ENCODE peak calls at places on chromosomes 11 and 22, in seven cellular contexts. F, X, Y, Z, O, Q and W are unnamed samples.

GRCh38 chr22:34877506-34877905 is 188.5 kb upstream of the ISX start:
- DNase-seq in Y (no peak), F (no peak), X (peak), Q (no peak), Z (no peak), O (no peak), W (no peak)

GRCh38 chr11:100709233-100709999 is 22.3 kb downstream of the ARHGAP42 start:
- DNase-seq in Q (no peak), X (peak), Y (no peak), O (no peak), Z (no peak), F (no peak), W (no peak)

GRCh38 chr11:721347-721912 is 15.4 kb downstream of the EPS8L2 start:
- DNase-seq in Y (no peak), X (no peak), Z (no peak), O (no peak), F (no peak), Q (no peak), W (no peak)

GRCh38 chr22:27223317-27224177 is 566.2 kb downstream of the MIAT start:
- DNase-seq in X (peak), O (no peak), F (peak), Y (no peak), Z (no peak), Q (no peak), W (no peak)

GRCh38 chr22:40529817-40530216 is 106.7 kb downstream of the MRTFA start:
- DNase-seq in O (no peak), Z (no peak), Q (no peak), X (peak), F (no peak), Y (no peak), W (no peak)

GRCh38 chr11:76846441-76846840 is 14.3 kb upstream of the ACER3 start:
- DNase-seq in F (no peak), O (no peak), Y (no peak), X (no peak), Q (no peak), Z (no peak), W (no peak)

GRCh38 chr11:126265801-126266200 is 2.9 kb downstream of the SRPRA start:
- DNase-seq in O (no peak), Y (no peak), Z (no peak), Q (no peak), X (peak), F (peak), W (no peak)

GRCh38 chr11:944711-945470 is 19.2 kb downstream of the AP2A2 start:
- DNase-seq in X (peak), O (no peak), Z (no peak), Q (peak), F (peak), Y (no peak), W (peak)

GRCh38 chr11:17256512-17256911 is 20.0 kb upstream of the NUCB2 start:
- DNase-seq in O (no peak), Q (no peak), X (peak), F (peak), Z (no peak), Y (no peak), W (no peak)

GRCh38 chr22:22945195-22945594 is 57.6 kb downstream of the IGLL5 start:
- DNase-seq in Q (no peak), Z (no peak), X (no peak), O (no peak), F (no peak), Y (no peak), W (no peak)

GRCh38 chr11:673866-674265 is 21.2 kb downstream of the DEAF1 start:
- DNase-seq in X (no peak), Q (no peak), O (no peak), Z (no peak), F (no peak), Y (no peak), W (no peak)

GRCh38 chr22:42399315-42400271 is 32.6 kb downstream of the NFAM1 start:
- DNase-seq in O (no peak), Q (peak), Y (no peak), Z (no peak), F (no peak), X (no peak), W (no peak)

GRCh38 chr11:23865341-23865975 is 631.4 kb upstream of the LUZP2 start:
- DNase-seq in X (peak), Q (no peak), Z (no peak), Y (no peak), F (no peak), O (no peak), W (no peak)

GRCh38 chr22:39097098-39098020 is at the start of gene APOBEC3H:
- DNase-seq in O (no peak), Z (peak), Y (no peak), Q (peak), F (peak), X (peak), W (no peak)

GRCh38 chr11:86459002-86459385 is 84.3 kb downstream of the CCDC81 start:
- DNase-seq in F (peak), X (peak), Y (no peak), Z (no peak), Q (no peak), O (no peak), W (no peak)

GRCh38 chr11:8658210-8658968 is 24.1 kb downstream of the TRIM66 start:
- DNase-seq in F (peak), X (no peak), O (no peak), Y (no peak), Z (no peak), Q (no peak), W (no peak)
- H3K4me3 ChIP-seq in F (no peak), X (no peak), O (no peak), Y (no peak), Z (no peak), Q (no peak), W (no peak)

GRCh38 chr22:20495861-20496681 is 476 bp upstream of the KLHL22 start:
- DNase-seq in F (peak), Y (peak), X (peak), Q (peak), Z (peak), O (peak), W (peak)
- H3K4me3 ChIP-seq in F (peak), Y (peak), X (peak), Q (peak), Z (peak), O (peak), W (peak)

GRCh38 chr11:29129850-29130249 is 887.0 kb downstream of the KCNA4 start:
- DNase-seq in Y (no peak), Q (no peak), X (peak), Z (no peak), F (peak), O (no peak), W (no peak)

GRCh38 chr11:29124436-29124835 is 892.4 kb downstream of the KCNA4 start:
- DNase-seq in Q (no peak), F (no peak), Y (no peak), O (no peak), Z (no peak), X (peak), W (no peak)

GRCh38 chr11:29127456-29127855 is 889.4 kb downstream of the KCNA4 start:
- DNase-seq in Z (no peak), F (no peak), O (no peak), Y (no peak), Q (no peak), X (peak), W (no peak)

GRCh38 chr11:29120329-29120695 is 896.5 kb downstream of the KCNA4 start:
- DNase-seq in X (no peak), Q (no peak), Y (no peak), F (no peak), O (no peak), Z (no peak), W (no peak)

DNA sequence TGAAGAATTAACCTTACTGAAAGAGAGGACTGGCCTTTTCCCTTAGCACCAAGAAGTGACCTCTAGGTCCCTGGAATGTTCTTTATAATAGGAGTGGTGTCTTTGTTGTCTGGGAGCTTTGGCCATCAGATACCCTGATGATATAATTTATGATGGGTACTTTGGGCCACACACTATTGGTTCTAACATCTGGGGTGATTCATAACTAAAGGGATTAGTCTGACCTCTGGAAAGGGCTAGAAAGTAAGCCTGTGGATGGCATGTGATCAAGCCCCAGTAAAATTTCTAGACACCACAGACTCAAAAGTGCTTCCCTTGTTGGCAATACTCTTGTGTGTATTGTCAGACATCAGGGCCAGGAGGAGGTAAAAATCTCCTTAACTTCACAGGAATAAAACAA is 891.2 kb downstream of the KCNA4 start:
- DNase-seq in X (no peak), Q (no peak), Z (no peak), Y (no peak), F (no peak), O (no peak), W (no peak)
- H3K4me3 ChIP-seq in X (no peak), Q (no peak), Z (no peak), Y (no peak), F (no peak), O (no peak), W (no peak)

GRCh38 chr11:132055296-132055695 is 684.9 kb downstream of the NTM start:
- DNase-seq in Z (no peak), F (no peak), X (no peak), Y (no peak), Q (no peak), O (no peak), W (no peak)

GRCh38 chr11:132052904-132053303 is 682.5 kb downstream of the NTM start:
- DNase-seq in Z (no peak), O (no peak), X (peak), Y (no peak), F (no peak), Q (no peak), W (no peak)

GRCh38 chr11:132051704-132052103 is 681.3 kb downstream of the NTM start:
- DNase-seq in Q (no peak), F (no peak), O (no peak), Z (no peak), X (no peak), Y (no peak), W (no peak)

GRCh38 chr11:132056689-132057088 is 686.3 kb downstream of the NTM start:
- DNase-seq in Q (no peak), Z (no peak), Y (peak), F (peak), X (peak), O (no peak), W (no peak)

GRCh38 chr11:132054822-132055221 is 684.4 kb downstream of the NTM start:
- DNase-seq in Y (no peak), O (no peak), F (peak), Z (no peak), Q (no peak), X (peak), W (no peak)
- H3K4me3 ChIP-seq in Y (no peak), O (no peak), F (no peak), Z (no peak), Q (no peak), X (no peak), W (no peak)

DNA sequence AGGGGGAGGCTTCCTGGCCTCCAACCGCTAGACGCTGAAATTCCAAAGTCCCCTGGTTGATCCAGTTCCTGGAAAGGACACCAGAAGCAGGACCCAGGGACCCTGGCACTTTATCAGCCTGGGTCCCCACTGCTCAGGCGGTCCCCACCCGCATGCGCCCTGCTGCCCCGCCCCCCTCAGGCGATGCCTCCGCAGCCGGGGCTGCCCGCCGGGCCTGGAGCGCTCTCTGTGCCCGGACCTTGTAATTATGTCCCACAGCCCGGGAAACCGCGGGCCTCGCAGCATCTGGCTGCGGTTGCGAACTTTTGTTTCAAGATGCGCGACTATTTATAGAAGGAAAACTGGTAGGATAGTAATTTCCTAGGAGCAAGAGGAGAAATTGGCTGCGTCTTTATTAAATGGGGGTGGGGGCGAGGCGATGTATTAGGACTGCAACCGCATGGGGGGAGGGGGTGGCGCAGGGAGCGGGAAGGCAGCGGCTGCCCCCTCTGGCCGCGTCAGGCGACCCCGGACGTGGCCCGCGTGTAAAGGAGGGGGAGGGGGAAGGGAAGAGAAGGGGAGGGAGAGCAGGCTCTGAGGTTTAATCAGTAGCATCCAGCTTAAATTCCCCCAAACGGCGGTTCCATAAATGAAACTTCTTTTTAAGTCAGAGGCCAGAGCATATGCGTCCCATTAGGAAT is 6.1 kb downstream of the WNT7B start:
- DNase-seq in Q (no peak), Z (no peak), O (no peak), F (no peak), X (peak), Y (no peak), W (no peak)
- H3K4me3 ChIP-seq in Q (no peak), Z (peak), O (no peak), F (peak), X (peak), Y (peak), W (no peak)

GRCh38 chr22:30248484-30248883 is 1.9 kb upstream of the LIF start:
- DNase-seq in Y (no peak), F (no peak), X (no peak), O (no peak), Z (no peak), Q (no peak), W (no peak)
- H3K4me3 ChIP-seq in Y (no peak), F (no peak), X (no peak), O (no peak), Z (no peak), Q (no peak), W (no peak)

DNA sequence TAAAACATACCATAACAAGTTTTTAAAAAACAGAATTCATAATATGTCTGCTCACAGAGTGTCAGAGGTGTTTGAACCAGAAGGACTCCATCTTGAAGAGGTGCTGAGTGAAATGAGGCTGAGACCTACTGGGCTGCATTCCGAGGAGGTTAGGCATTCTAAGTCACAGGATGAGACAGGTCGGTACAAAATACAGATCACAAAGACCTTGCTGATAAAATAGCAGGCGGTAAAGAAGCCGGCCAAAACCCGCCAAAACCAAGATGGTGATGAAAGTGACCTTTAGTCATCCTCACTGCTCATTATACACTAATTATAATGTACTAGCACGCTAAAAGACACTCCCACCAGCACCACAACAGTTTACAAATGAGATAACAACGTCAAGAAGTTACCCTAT is 116.4 kb downstream of the ARHGAP32 start:
- DNase-seq in Q (no peak), O (no peak), F (no peak), X (no peak), Y (no peak), Z (no peak), W (no peak)
- H3K4me3 ChIP-seq in Q (no peak), O (no peak), F (no peak), X (no peak), Y (no peak), Z (no peak), W (no peak)

DNA sequence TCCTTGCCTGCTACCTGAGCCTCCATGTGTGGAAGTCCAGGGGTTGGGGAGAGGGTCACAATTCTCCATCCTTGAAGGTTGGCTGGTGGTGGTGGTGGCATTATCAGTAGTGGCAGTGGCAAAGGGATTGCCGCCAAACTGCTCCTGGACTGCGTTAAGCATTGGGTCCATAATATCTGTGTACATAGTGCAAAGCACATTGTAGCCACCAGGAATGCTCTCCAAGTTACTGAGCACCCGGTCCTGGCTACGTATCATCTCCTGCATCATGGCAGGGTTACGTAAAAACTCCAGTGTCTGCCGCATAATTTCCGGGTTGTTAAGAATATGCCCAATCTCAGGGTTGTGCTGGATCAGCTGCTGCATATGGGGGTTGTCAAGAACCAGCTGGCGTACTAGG is 1.2 kb downstream of the UBQLN3 start:
- DNase-seq in F (no peak), Q (no peak), O (no peak), Z (no peak), Y (no peak), X (no peak), W (no peak)
- H3K4me3 ChIP-seq in F (no peak), Q (no peak), O (no peak), Z (no peak), Y (no peak), X (no peak), W (no peak)

DNA sequence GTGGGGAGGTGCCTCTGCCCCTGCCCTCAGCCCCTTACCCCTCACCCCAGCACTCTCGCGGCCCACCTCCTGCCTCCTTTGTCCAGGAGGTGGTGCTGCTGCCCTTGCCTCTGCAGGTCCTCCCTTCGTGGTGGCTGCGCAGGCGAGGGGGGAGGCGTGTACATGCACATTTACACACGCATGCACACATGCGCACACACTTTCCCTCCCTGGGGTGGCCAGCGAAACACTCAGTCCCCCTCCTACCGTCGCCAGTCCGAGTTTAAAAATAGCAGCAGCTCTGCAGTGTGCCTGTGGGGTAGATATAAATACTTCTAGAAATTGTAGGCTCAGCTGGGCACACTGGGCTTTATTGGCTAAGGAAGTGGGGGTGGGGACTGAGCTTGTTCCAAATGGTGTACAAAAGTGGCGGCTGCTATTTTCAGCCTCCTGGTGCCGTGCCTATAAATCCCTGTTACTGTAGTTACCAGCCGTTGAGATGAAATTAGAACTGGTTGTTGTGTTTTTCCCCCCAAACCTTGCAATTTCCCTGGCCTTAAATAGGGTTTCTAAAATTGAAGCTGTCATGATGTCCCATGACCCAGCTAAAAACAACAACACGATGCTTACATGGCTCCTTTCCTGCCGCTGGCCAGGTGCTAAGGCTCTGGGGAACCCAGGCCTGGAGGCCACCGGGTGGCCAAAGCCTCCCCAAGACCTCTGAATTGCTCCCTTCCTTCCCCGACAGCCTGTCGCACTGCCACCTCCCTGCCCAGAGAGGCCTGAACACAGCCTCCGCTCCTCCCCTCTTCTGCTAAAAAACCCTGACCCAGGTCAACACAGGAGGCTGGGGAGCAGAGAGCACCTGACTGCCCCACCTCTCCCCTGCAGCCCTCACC is 12.4 kb downstream of the PICK1 start:
- DNase-seq in Z (no peak), X (peak), F (peak), Y (peak), Q (no peak), O (peak), W (no peak)
- H3K4me3 ChIP-seq in Z (no peak), X (no peak), F (no peak), Y (no peak), Q (no peak), O (no peak), W (no peak)